ENCODE peak calls at places on chromosomes 2 and 18, in seven cellular contexts. T is fibroblast of the aortic adventitia; L is activated CD8-positive, alpha-beta T cell treated with anti-CD3 and anti-CD28 coated beads for 36 hours; C is astrocyte of the spinal cord; X is IMR-90; J is AG04450; F is body of pancreas. M is an unnamed sample.

GRCh38 chr18:51330148-51330547 is 132.7 kb upstream of the MEX3C start:
- DNase-seq in F (no peak), X (no peak), T (no peak), L (no peak), C (peak), J (no peak), M (no peak)

GRCh38 chr2:99183025-99183424 is 2.0 kb downstream of the MRPL30 start:
- DNase-seq in C (no peak), F (no peak), X (peak), L (no peak), T (no peak), J (no peak), M (no peak)

GRCh38 chr2:46074501-46074900 is 222.7 kb upstream of the EPAS1 start:
- DNase-seq in F (no peak), L (no peak), T (no peak), J (no peak), C (no peak), X (no peak), M (no peak)

GRCh38 chr2:55106148-55106547 is 55.9 kb upstream of the RTN4 start:
- DNase-seq in F (no peak), L (no peak), X (peak), J (no peak), T (no peak), C (no peak), M (no peak)

GRCh38 chr2:239398536-239398935 is 2.3 kb downstream of the HDAC4 start:
- DNase-seq in F (no peak), C (no peak), L (no peak), T (no peak), J (no peak), X (no peak), M (no peak)

GRCh38 chr2:209629622-209630021 is 142.0 kb upstream of the UNC80 start:
- DNase-seq in L (no peak), X (peak), F (no peak), C (peak), T (peak), J (no peak), M (peak)

GRCh38 chr2:219230201-219230540 is 565 bp downstream of the ANKZF1 start:
- DNase-seq in C (no peak), T (no peak), J (no peak), X (peak), L (peak), F (peak), M (no peak)

GRCh38 chr2:143161982-143162837 is 33.0 kb downstream of the ARHGAP15 start:
- DNase-seq in C (peak), L (peak), F (peak), J (peak), X (peak), T (peak), M (no peak)

GRCh38 chr2:1750935-1751767 is 6.8 kb upstream of the PXDN start:
- DNase-seq in L (peak), X (peak), C (peak), T (peak), F (peak), J (peak), M (no peak)

GRCh38 chr2:79622508-79622907 is 109.7 kb downstream of the CTNNA2 start:
- DNase-seq in X (peak), C (peak), L (no peak), T (no peak), F (no peak), J (no peak), M (no peak)

GRCh38 chr2:238891667-238892500 is 44.0 kb downstream of the TWIST2 start:
- DNase-seq in C (no peak), T (no peak), F (no peak), J (no peak), X (no peak), L (no peak), M (no peak)

GRCh38 chr2:65355190-65355831 is 77.1 kb downstream of the SPRED2 start:
- DNase-seq in T (no peak), J (no peak), X (peak), L (no peak), C (no peak), F (no peak), M (no peak)

GRCh38 chr2:104518256-104518655 is 335.7 kb upstream of the POU3F3 start:
- DNase-seq in F (no peak), X (no peak), J (no peak), L (no peak), T (no peak), C (no peak), M (no peak)

GRCh38 chr2:104523921-104524320 is 330.0 kb upstream of the POU3F3 start:
- DNase-seq in F (no peak), C (no peak), T (no peak), L (no peak), X (no peak), J (no peak), M (no peak)

GRCh38 chr2:104521247-104521646 is 332.7 kb upstream of the POU3F3 start:
- DNase-seq in X (no peak), L (peak), T (no peak), J (no peak), C (no peak), F (no peak), M (no peak)
- TF ChIP-seq CTCF in X (no peak), L (no peak), T (no peak), J (no peak), C (no peak), F (no peak), M (no peak)

GRCh38 chr18:78660311-78660710 is 319.3 kb upstream of the SALL3 start:
- DNase-seq in T (no peak), C (no peak), X (no peak), J (no peak), F (no peak), L (no peak), M (no peak)

GRCh38 chr18:78658531-78658930 is 321.1 kb upstream of the SALL3 start:
- DNase-seq in X (no peak), T (no peak), L (no peak), J (no peak), F (no peak), C (no peak), M (no peak)

GRCh38 chr18:78659057-78659456 is 320.6 kb upstream of the SALL3 start:
- DNase-seq in F (no peak), X (no peak), C (no peak), L (no peak), T (no peak), J (no peak), M (no peak)

GRCh38 chr18:78661316-78661715 is 318.3 kb upstream of the SALL3 start:
- DNase-seq in X (no peak), F (no peak), T (no peak), C (no peak), L (no peak), J (no peak), M (no peak)

GRCh38 chr18:78659748-78660147 is 319.9 kb upstream of the SALL3 start:
- DNase-seq in L (peak), C (no peak), F (no peak), J (no peak), X (no peak), T (no peak), M (no peak)
- TF ChIP-seq CTCF in L (peak), C (no peak), F (peak), J (no peak), X (no peak), T (no peak), M (no peak)

GRCh38 chr2:207143131-207143473 is 22.6 kb downstream of the KLF7 start:
- DNase-seq in T (no peak), L (no peak), F (no peak), J (no peak), X (no peak), C (no peak), M (no peak)

GRCh38 chr2:207143474-207144190 is 22.1 kb downstream of the KLF7 start:
- DNase-seq in J (no peak), L (peak), T (peak), C (peak), F (peak), X (no peak), M (no peak)

GRCh38 chr2:207141381-207141780 is 24.4 kb downstream of the KLF7 start:
- DNase-seq in L (no peak), T (no peak), J (no peak), F (no peak), X (no peak), C (no peak), M (no peak)

GRCh38 chr2:207144191-207144795 is 21.5 kb downstream of the KLF7 start:
- DNase-seq in T (no peak), C (no peak), X (no peak), L (no peak), J (no peak), F (no peak), M (no peak)

GRCh38 chr2:207142461-207142860 is 23.3 kb downstream of the KLF7 start:
- DNase-seq in T (peak), C (no peak), L (peak), F (no peak), J (no peak), X (no peak), M (no peak)
- TF ChIP-seq CTCF in T (no peak), C (no peak), L (peak), F (peak), J (no peak), X (no peak), M (no peak)

DNA sequence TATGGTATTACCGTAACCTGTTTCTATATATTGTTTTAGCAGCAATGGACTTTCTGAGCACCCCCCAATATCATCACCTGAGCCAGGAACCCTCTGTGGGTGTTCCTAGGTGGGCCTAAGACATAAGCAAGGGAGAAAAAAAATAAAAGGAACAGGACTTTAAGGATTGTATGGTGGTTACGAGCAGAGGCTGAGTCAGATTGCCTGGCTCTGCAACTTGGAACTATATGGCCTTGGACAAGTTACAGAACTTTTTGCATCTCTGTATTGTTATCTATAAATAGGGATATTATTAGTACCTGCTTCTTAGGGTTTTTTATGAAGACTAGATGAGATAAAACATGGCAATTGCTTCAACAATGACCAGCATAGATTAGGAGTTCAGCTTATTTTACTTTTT is 34.9 kb downstream of the MFSD6 start:
- DNase-seq in X (peak), J (no peak), T (peak), L (no peak), C (no peak), F (no peak), M (no peak)
- TF ChIP-seq CTCF in X (no peak), J (no peak), T (no peak), L (no peak), C (no peak), F (no peak), M (no peak)

GRCh38 chr2:61910603-61911002 is 5.1 kb downstream of the COMMD1 start:
- DNase-seq in X (no peak), F (no peak), T (no peak), C (no peak), L (no peak), J (no peak), M (no peak)
- TF ChIP-seq CTCF in X (peak), F (peak), T (peak), C (peak), L (no peak), J (peak), M (peak)

GRCh38 chr2:158796606-158797005 is 1.5 kb downstream of the DAPL1 start:
- DNase-seq in L (no peak), X (no peak), C (no peak), F (no peak), T (no peak), J (no peak), M (no peak)
- TF ChIP-seq CTCF in L (no peak), X (no peak), C (no peak), F (no peak), T (no peak), J (no peak), M (no peak)

DNA sequence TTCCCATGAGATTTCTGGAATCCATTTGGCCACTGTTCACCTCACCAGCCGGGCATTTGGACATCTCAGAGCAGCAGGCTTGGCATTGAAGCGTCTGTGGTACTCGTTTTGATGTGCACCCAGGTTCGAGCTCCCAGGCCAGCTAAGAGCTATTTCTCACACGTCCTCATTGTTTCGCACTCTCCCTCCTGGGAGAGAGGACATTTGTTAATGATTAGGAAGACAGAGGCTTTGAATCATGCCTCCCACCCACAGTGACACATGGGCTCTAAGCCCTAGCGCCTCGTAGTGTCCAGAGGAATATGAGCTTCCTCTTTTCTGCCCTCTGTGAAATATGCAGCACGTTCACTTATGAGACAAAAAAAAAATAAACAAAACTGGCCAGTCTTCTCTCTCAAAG is 361.8 kb downstream of the RND3 start:
- DNase-seq in F (peak), J (no peak), L (no peak), C (peak), T (peak), X (peak), M (peak)
- TF ChIP-seq CTCF in F (no peak), J (peak), L (no peak), C (peak), T (peak), X (peak), M (peak)

GRCh38 chr18:44680271-44681038 is at the start of gene SETBP1:
- DNase-seq in T (peak), X (peak), J (no peak), L (peak), F (peak), C (peak), M (no peak)
- TF ChIP-seq CTCF in T (peak), X (no peak), J (no peak), L (no peak), F (peak), C (no peak), M (no peak)

DNA sequence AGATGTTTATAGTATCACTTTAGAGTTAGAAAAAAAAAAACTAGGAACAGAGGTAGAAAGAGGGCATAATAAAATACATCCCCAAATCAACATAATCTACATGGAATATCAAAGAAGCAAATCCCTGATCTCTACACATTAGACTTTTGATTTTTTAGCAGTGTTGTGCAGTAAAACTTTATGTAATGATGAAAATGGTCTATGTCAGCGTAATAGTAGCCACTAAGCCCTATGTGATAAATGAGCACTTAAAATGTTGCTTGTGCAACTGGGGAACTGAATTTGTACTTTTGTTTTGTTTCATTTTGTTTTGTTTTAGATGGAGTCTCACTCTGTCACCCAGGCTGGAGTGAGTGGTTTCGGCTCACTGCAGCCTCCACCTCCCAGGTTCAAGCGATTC is 36.3 kb downstream of the LNPK start:
- DNase-seq in F (no peak), J (no peak), L (no peak), X (no peak), C (no peak), T (no peak), M (no peak)
- TF ChIP-seq CTCF in F (no peak), J (no peak), L (no peak), X (no peak), C (no peak), T (no peak), M (no peak)

DNA sequence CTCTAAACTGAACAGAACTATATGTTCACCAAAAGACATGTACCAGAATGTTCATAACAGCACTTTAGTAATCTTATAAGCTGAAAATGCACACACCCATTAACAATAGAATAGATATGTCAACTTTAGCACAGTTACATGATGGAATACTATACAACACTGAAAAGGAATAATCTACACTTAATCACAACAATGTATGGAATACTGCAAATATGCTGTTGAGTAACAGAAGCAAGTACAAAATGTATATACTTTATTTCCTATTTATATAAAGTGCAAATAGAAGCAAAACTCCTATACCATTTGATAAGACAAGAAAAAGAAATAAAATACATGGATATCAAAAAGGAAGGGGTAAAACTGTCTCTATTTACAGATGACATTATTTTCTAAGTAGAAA is 352.8 kb downstream of the NCKAP5 start:
- DNase-seq in J (no peak), X (no peak), F (no peak), C (no peak), L (no peak), T (no peak), M (no peak)
- TF ChIP-seq CTCF in J (no peak), X (no peak), F (no peak), C (no peak), L (no peak), T (no peak), M (no peak)